ENCODE peak calls at places on chromosomes 3 and 15, in nine cellular contexts. One of them, this sample, is unnamed.

GRCh38 chr15:100723323-100723801 is 121.0 kb downstream of the ASB7 start:
- DNase-seq in A549: no peak
- DNase-seq in transverse colon: no peak
- DNase-seq in Peyer's patch: no peak
- DNase-seq in endothelial cell of umbilical vein: no peak
- DNase-seq in dorsolateral prefrontal cortex: no peak
- DNase-seq in sigmoid colon: no peak
- DNase-seq in mammary epithelial cell: peak
- DNase-seq in tibial artery: no peak
- DNase-seq in this sample: no peak

GRCh38 chr3:187136936-187137335 is 2.4 kb downstream of the RPL39L start:
- DNase-seq in A549: no peak
- DNase-seq in transverse colon: no peak
- DNase-seq in Peyer's patch: no peak
- DNase-seq in endothelial cell of umbilical vein: no peak
- DNase-seq in dorsolateral prefrontal cortex: no peak
- DNase-seq in sigmoid colon: no peak
- DNase-seq in mammary epithelial cell: peak
- DNase-seq in tibial artery: no peak
- DNase-seq in this sample: peak

GRCh38 chr3:56894912-56895431 is 93.2 kb upstream of the ARHGEF3 start:
- DNase-seq in A549: no peak
- DNase-seq in transverse colon: no peak
- DNase-seq in Peyer's patch: no peak
- DNase-seq in endothelial cell of umbilical vein: no peak
- DNase-seq in dorsolateral prefrontal cortex: peak
- DNase-seq in sigmoid colon: no peak
- DNase-seq in mammary epithelial cell: no peak
- DNase-seq in tibial artery: no peak
- DNase-seq in this sample: peak

GRCh38 chr15:69537085-69537484 is 84.5 kb downstream of the RPLP1 start:
- DNase-seq in A549: no peak
- DNase-seq in transverse colon: no peak
- DNase-seq in Peyer's patch: no peak
- DNase-seq in endothelial cell of umbilical vein: no peak
- DNase-seq in dorsolateral prefrontal cortex: no peak
- DNase-seq in sigmoid colon: no peak
- DNase-seq in mammary epithelial cell: no peak
- DNase-seq in tibial artery: no peak
- DNase-seq in this sample: no peak

GRCh38 chr3:173770796-173771573 is 373.4 kb downstream of the NLGN1 start:
- DNase-seq in A549: no peak
- DNase-seq in transverse colon: no peak
- DNase-seq in Peyer's patch: no peak
- DNase-seq in endothelial cell of umbilical vein: peak
- DNase-seq in dorsolateral prefrontal cortex: no peak
- DNase-seq in sigmoid colon: no peak
- DNase-seq in mammary epithelial cell: no peak
- DNase-seq in tibial artery: no peak
- DNase-seq in this sample: peak

GRCh38 chr3:195124378-195124985 is 146.5 kb downstream of the XXYLT1 start:
- DNase-seq in A549: no peak
- DNase-seq in transverse colon: no peak
- DNase-seq in Peyer's patch: no peak
- DNase-seq in endothelial cell of umbilical vein: peak
- DNase-seq in dorsolateral prefrontal cortex: no peak
- DNase-seq in sigmoid colon: no peak
- DNase-seq in mammary epithelial cell: no peak
- DNase-seq in tibial artery: no peak
- DNase-seq in this sample: no peak

GRCh38 chr3:148950806-148951205 is 40.5 kb upstream of the GYG1 start:
- DNase-seq in A549: peak
- DNase-seq in transverse colon: no peak
- DNase-seq in Peyer's patch: no peak
- DNase-seq in endothelial cell of umbilical vein: no peak
- DNase-seq in dorsolateral prefrontal cortex: no peak
- DNase-seq in sigmoid colon: no peak
- DNase-seq in mammary epithelial cell: no peak
- DNase-seq in tibial artery: no peak
- DNase-seq in this sample: peak

GRCh38 chr3:86814918-86815655 is 175.9 kb downstream of the VGLL3 start:
- DNase-seq in A549: no peak
- DNase-seq in transverse colon: no peak
- DNase-seq in Peyer's patch: no peak
- DNase-seq in endothelial cell of umbilical vein: no peak
- DNase-seq in dorsolateral prefrontal cortex: no peak
- DNase-seq in sigmoid colon: no peak
- DNase-seq in mammary epithelial cell: no peak
- DNase-seq in tibial artery: no peak
- DNase-seq in this sample: peak

GRCh38 chr3:103410231-103410630 is 975.4 kb downstream of the ZPLD1 start:
- DNase-seq in A549: no peak
- DNase-seq in transverse colon: no peak
- DNase-seq in Peyer's patch: no peak
- DNase-seq in endothelial cell of umbilical vein: no peak
- DNase-seq in dorsolateral prefrontal cortex: no peak
- DNase-seq in sigmoid colon: no peak
- DNase-seq in mammary epithelial cell: no peak
- DNase-seq in tibial artery: no peak
- DNase-seq in this sample: no peak

GRCh38 chr3:52552089-52552488 is 15.7 kb downstream of the UQCC5 start:
- DNase-seq in A549: peak
- DNase-seq in transverse colon: no peak
- DNase-seq in Peyer's patch: no peak
- DNase-seq in endothelial cell of umbilical vein: no peak
- DNase-seq in dorsolateral prefrontal cortex: no peak
- DNase-seq in sigmoid colon: no peak
- DNase-seq in mammary epithelial cell: no peak
- DNase-seq in tibial artery: no peak
- DNase-seq in this sample: no peak

DNA sequence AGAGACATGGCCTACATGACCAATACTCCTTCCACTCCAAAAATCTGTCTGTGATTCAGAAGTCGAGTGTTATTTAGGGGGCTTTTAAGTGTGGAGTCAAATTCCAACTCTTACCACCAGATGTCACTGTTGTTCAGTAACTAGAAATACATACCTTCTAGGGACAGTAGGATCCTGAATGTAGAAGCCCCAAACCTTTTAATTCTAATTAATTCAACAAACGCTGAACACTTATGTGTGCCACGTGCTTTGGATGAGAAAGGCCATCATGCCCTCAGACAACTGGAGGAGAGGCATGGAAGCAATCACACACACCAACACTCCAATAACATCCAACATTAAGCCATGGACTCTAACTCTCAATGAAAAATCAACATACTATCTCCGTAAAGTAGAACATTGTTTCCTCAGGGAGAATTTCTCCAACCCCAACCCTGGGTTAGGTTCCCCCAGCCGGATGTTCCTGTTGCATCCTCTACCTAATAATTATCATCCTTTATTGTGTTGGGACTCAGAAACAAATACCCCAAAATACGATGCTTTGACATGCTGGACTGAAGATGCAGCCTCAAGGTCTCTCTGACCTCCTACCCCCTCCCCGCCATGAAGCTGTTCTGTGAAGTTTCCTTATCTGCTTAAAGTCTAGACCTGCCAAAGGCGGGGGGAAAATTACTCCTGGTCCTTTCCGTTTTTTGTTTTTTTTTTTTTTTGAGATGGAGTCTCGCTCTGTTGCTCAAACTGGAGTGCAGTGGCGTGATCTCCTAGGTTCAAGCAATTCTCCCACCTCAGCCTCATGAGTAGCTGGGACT is 8.0 kb upstream of the CCDC13 start:
- DNase-seq in A549: peak
- DNase-seq in transverse colon: no peak
- DNase-seq in Peyer's patch: no peak
- DNase-seq in endothelial cell of umbilical vein: peak
- DNase-seq in dorsolateral prefrontal cortex: no peak
- DNase-seq in sigmoid colon: no peak
- DNase-seq in mammary epithelial cell: peak
- DNase-seq in tibial artery: no peak
- DNase-seq in this sample: peak
- H3K27ac ChIP-seq in A549: no peak
- H3K27ac ChIP-seq in transverse colon: peak
- H3K27ac ChIP-seq in Peyer's patch: peak
- H3K27ac ChIP-seq in endothelial cell of umbilical vein: no peak
- H3K27ac ChIP-seq in dorsolateral prefrontal cortex: no peak
- H3K27ac ChIP-seq in sigmoid colon: peak
- H3K27ac ChIP-seq in mammary epithelial cell: no peak
- H3K27ac ChIP-seq in tibial artery: peak
- H3K27ac ChIP-seq in this sample: no peak

GRCh38 chr15:40310001-40310959 is 2.5 kb upstream of the PLCB2 start:
- DNase-seq in A549: peak
- DNase-seq in transverse colon: peak
- DNase-seq in Peyer's patch: peak
- DNase-seq in endothelial cell of umbilical vein: peak
- DNase-seq in dorsolateral prefrontal cortex: no peak
- DNase-seq in sigmoid colon: peak
- DNase-seq in mammary epithelial cell: no peak
- DNase-seq in tibial artery: no peak
- DNase-seq in this sample: peak
- TF ChIP-seq CTCF in A549: peak
- TF ChIP-seq CTCF in transverse colon: peak
- TF ChIP-seq CTCF in Peyer's patch: peak
- TF ChIP-seq CTCF in endothelial cell of umbilical vein: peak
- TF ChIP-seq CTCF in dorsolateral prefrontal cortex: peak
- TF ChIP-seq CTCF in sigmoid colon: peak
- TF ChIP-seq CTCF in mammary epithelial cell: peak
- TF ChIP-seq CTCF in tibial artery: peak
- TF ChIP-seq CTCF in this sample: peak

GRCh38 chr15:64093627-64094417 is at the start of gene CIAO2A:
- DNase-seq in A549: peak
- DNase-seq in transverse colon: peak
- DNase-seq in Peyer's patch: peak
- DNase-seq in endothelial cell of umbilical vein: peak
- DNase-seq in dorsolateral prefrontal cortex: peak
- DNase-seq in sigmoid colon: peak
- DNase-seq in mammary epithelial cell: peak
- DNase-seq in tibial artery: peak
- DNase-seq in this sample: peak

GRCh38 chr15:64090527-64090926 is 3.1 kb downstream of the CIAO2A start:
- DNase-seq in A549: no peak
- DNase-seq in transverse colon: no peak
- DNase-seq in Peyer's patch: peak
- DNase-seq in endothelial cell of umbilical vein: no peak
- DNase-seq in dorsolateral prefrontal cortex: no peak
- DNase-seq in sigmoid colon: no peak
- DNase-seq in mammary epithelial cell: no peak
- DNase-seq in tibial artery: peak
- DNase-seq in this sample: no peak

GRCh38 chr15:64089553-64090280 is 3.9 kb downstream of the CIAO2A start:
- DNase-seq in A549: no peak
- DNase-seq in transverse colon: no peak
- DNase-seq in Peyer's patch: no peak
- DNase-seq in endothelial cell of umbilical vein: no peak
- DNase-seq in dorsolateral prefrontal cortex: no peak
- DNase-seq in sigmoid colon: no peak
- DNase-seq in mammary epithelial cell: no peak
- DNase-seq in tibial artery: no peak
- DNase-seq in this sample: no peak

GRCh38 chr15:64092864-64093626 is 593 bp downstream of the CIAO2A start:
- DNase-seq in A549: peak
- DNase-seq in transverse colon: peak
- DNase-seq in Peyer's patch: peak
- DNase-seq in endothelial cell of umbilical vein: peak
- DNase-seq in dorsolateral prefrontal cortex: no peak
- DNase-seq in sigmoid colon: no peak
- DNase-seq in mammary epithelial cell: peak
- DNase-seq in tibial artery: no peak
- DNase-seq in this sample: peak

GRCh38 chr15:64092075-64092820 is 1.4 kb downstream of the CIAO2A start:
- DNase-seq in A549: peak
- DNase-seq in transverse colon: no peak
- DNase-seq in Peyer's patch: no peak
- DNase-seq in endothelial cell of umbilical vein: no peak
- DNase-seq in dorsolateral prefrontal cortex: no peak
- DNase-seq in sigmoid colon: no peak
- DNase-seq in mammary epithelial cell: no peak
- DNase-seq in tibial artery: no peak
- DNase-seq in this sample: no peak
- H3K4me3 ChIP-seq in A549: peak
- H3K4me3 ChIP-seq in transverse colon: peak
- H3K4me3 ChIP-seq in Peyer's patch: no peak
- H3K4me3 ChIP-seq in endothelial cell of umbilical vein: no peak
- H3K4me3 ChIP-seq in dorsolateral prefrontal cortex: peak
- H3K4me3 ChIP-seq in sigmoid colon: no peak
- H3K4me3 ChIP-seq in mammary epithelial cell: peak
- H3K4me3 ChIP-seq in tibial artery: no peak
- H3K4me3 ChIP-seq in this sample: peak

GRCh38 chr3:30350901-30351300 is 255.5 kb upstream of the TGFBR2 start:
- DNase-seq in A549: no peak
- DNase-seq in transverse colon: no peak
- DNase-seq in Peyer's patch: no peak
- DNase-seq in endothelial cell of umbilical vein: peak
- DNase-seq in dorsolateral prefrontal cortex: no peak
- DNase-seq in sigmoid colon: no peak
- DNase-seq in mammary epithelial cell: no peak
- DNase-seq in tibial artery: no peak
- DNase-seq in this sample: no peak
- H3K27ac ChIP-seq in A549: no peak
- H3K27ac ChIP-seq in transverse colon: no peak
- H3K27ac ChIP-seq in Peyer's patch: no peak
- H3K27ac ChIP-seq in endothelial cell of umbilical vein: no peak
- H3K27ac ChIP-seq in dorsolateral prefrontal cortex: no peak
- H3K27ac ChIP-seq in sigmoid colon: no peak
- H3K27ac ChIP-seq in mammary epithelial cell: no peak
- H3K27ac ChIP-seq in tibial artery: no peak
- H3K27ac ChIP-seq in this sample: no peak

GRCh38 chr3:15050405-15051092 is 14.6 kb downstream of the MRPS25 start:
- DNase-seq in A549: no peak
- DNase-seq in transverse colon: peak
- DNase-seq in Peyer's patch: peak
- DNase-seq in endothelial cell of umbilical vein: no peak
- DNase-seq in dorsolateral prefrontal cortex: no peak
- DNase-seq in sigmoid colon: no peak
- DNase-seq in mammary epithelial cell: no peak
- DNase-seq in tibial artery: no peak
- DNase-seq in this sample: no peak

GRCh38 chr3:15053541-15053940 is 11.6 kb downstream of the MRPS25 start:
- DNase-seq in A549: no peak
- DNase-seq in transverse colon: no peak
- DNase-seq in Peyer's patch: no peak
- DNase-seq in endothelial cell of umbilical vein: no peak
- DNase-seq in dorsolateral prefrontal cortex: no peak
- DNase-seq in sigmoid colon: no peak
- DNase-seq in mammary epithelial cell: no peak
- DNase-seq in tibial artery: no peak
- DNase-seq in this sample: no peak

GRCh38 chr3:15049584-15049983 is 15.5 kb downstream of the MRPS25 start:
- DNase-seq in A549: no peak
- DNase-seq in transverse colon: no peak
- DNase-seq in Peyer's patch: no peak
- DNase-seq in endothelial cell of umbilical vein: no peak
- DNase-seq in dorsolateral prefrontal cortex: no peak
- DNase-seq in sigmoid colon: no peak
- DNase-seq in mammary epithelial cell: no peak
- DNase-seq in tibial artery: no peak
- DNase-seq in this sample: no peak

GRCh38 chr3:15052335-15053242 is 12.5 kb downstream of the MRPS25 start:
- DNase-seq in A549: no peak
- DNase-seq in transverse colon: no peak
- DNase-seq in Peyer's patch: no peak
- DNase-seq in endothelial cell of umbilical vein: no peak
- DNase-seq in dorsolateral prefrontal cortex: no peak
- DNase-seq in sigmoid colon: no peak
- DNase-seq in mammary epithelial cell: no peak
- DNase-seq in tibial artery: no peak
- DNase-seq in this sample: no peak

GRCh38 chr3:15051531-15051930 is 13.6 kb downstream of the MRPS25 start:
- DNase-seq in A549: peak
- DNase-seq in transverse colon: peak
- DNase-seq in Peyer's patch: peak
- DNase-seq in endothelial cell of umbilical vein: peak
- DNase-seq in dorsolateral prefrontal cortex: no peak
- DNase-seq in sigmoid colon: no peak
- DNase-seq in mammary epithelial cell: peak
- DNase-seq in tibial artery: no peak
- DNase-seq in this sample: peak
- TF ChIP-seq CTCF in A549: peak
- TF ChIP-seq CTCF in transverse colon: peak
- TF ChIP-seq CTCF in Peyer's patch: no peak
- TF ChIP-seq CTCF in endothelial cell of umbilical vein: peak
- TF ChIP-seq CTCF in dorsolateral prefrontal cortex: peak
- TF ChIP-seq CTCF in sigmoid colon: no peak
- TF ChIP-seq CTCF in mammary epithelial cell: peak
- TF ChIP-seq CTCF in tibial artery: peak
- TF ChIP-seq CTCF in this sample: peak

This sample was measured in fibroblast of lung.